ENCODE peak calls at places on chromosomes 7 and 10, in seven cellular contexts. One of them, this sample, is unnamed.

GRCh38 chr7:22356855-22357310 is at the start of gene RAPGEF5:
- DNase-seq in OCI-LY7: peak; percentile 83
- DNase-seq in brain microvascular endothelial cell: no peak
- DNase-seq in A549: no peak
- DNase-seq in mucosa of descending colon: peak; percentile 84
- DNase-seq in heart left ventricle: no peak
- DNase-seq in GM23338: peak; percentile 68
- DNase-seq in this sample: peak; percentile 85

GRCh38 chr7:47690902-47691558 is 109.1 kb upstream of the TNS3 start:
- DNase-seq in OCI-LY7: no peak
- DNase-seq in brain microvascular endothelial cell: peak; percentile 49
- DNase-seq in A549: no peak
- DNase-seq in mucosa of descending colon: no peak
- DNase-seq in heart left ventricle: no peak
- DNase-seq in GM23338: no peak
- DNase-seq in this sample: no peak

GRCh38 chr10:97542169-97543024 is 30.2 kb upstream of the ANKRD2 start:
- DNase-seq in OCI-LY7: no peak
- DNase-seq in brain microvascular endothelial cell: peak; percentile 90
- DNase-seq in A549: peak; percentile 75
- DNase-seq in mucosa of descending colon: peak; percentile 34
- DNase-seq in heart left ventricle: peak; percentile 74
- DNase-seq in GM23338: no peak
- DNase-seq in this sample: peak; percentile 85

GRCh38 chr7:47326220-47326619 is 255.7 kb downstream of the TNS3 start:
- DNase-seq in OCI-LY7: no peak
- DNase-seq in brain microvascular endothelial cell: peak; percentile 79
- DNase-seq in A549: no peak
- DNase-seq in mucosa of descending colon: no peak
- DNase-seq in heart left ventricle: no peak
- DNase-seq in GM23338: peak; percentile 40
- DNase-seq in this sample: peak; percentile 60

GRCh38 chr10:104614245-104614831 is 26.8 kb upstream of the SORCS3 start:
- DNase-seq in OCI-LY7: peak; percentile 20
- DNase-seq in brain microvascular endothelial cell: peak; percentile 38
- DNase-seq in A549: peak; percentile 38
- DNase-seq in mucosa of descending colon: no peak
- DNase-seq in heart left ventricle: no peak
- DNase-seq in GM23338: peak; percentile 71
- DNase-seq in this sample: peak; percentile 87

GRCh38 chr10:21724695-21725371 is 190.8 kb downstream of the MLLT10 start:
- DNase-seq in OCI-LY7: peak; percentile 38
- DNase-seq in brain microvascular endothelial cell: peak; percentile 100
- DNase-seq in A549: peak; percentile 94
- DNase-seq in mucosa of descending colon: peak; percentile 61
- DNase-seq in heart left ventricle: peak; percentile 92
- DNase-seq in GM23338: peak; percentile 52
- DNase-seq in this sample: peak; percentile 45

GRCh38 chr10:123081896-123082295 is 53.9 kb upstream of the HMX3 start:
- DNase-seq in OCI-LY7: no peak
- DNase-seq in brain microvascular endothelial cell: no peak
- DNase-seq in A549: no peak
- DNase-seq in mucosa of descending colon: no peak
- DNase-seq in heart left ventricle: no peak
- DNase-seq in GM23338: no peak
- DNase-seq in this sample: no peak

GRCh38 chr10:86100581-86101061 is 266.0 kb downstream of the GRID1 start:
- DNase-seq in OCI-LY7: peak; percentile 66
- DNase-seq in brain microvascular endothelial cell: no peak
- DNase-seq in A549: peak; percentile 47
- DNase-seq in mucosa of descending colon: no peak
- DNase-seq in heart left ventricle: no peak
- DNase-seq in GM23338: peak; percentile 70
- DNase-seq in this sample: peak; percentile 59

GRCh38 chr10:44991571-44991970 is 9.2 kb upstream of the ZNF22 start:
- DNase-seq in OCI-LY7: no peak
- DNase-seq in brain microvascular endothelial cell: no peak
- DNase-seq in A549: no peak
- DNase-seq in mucosa of descending colon: no peak
- DNase-seq in heart left ventricle: peak; percentile 56
- DNase-seq in GM23338: no peak
- DNase-seq in this sample: peak; percentile 20

GRCh38 chr7:16367115-16367514 is 54.2 kb downstream of the CRPPA start:
- DNase-seq in OCI-LY7: no peak
- DNase-seq in brain microvascular endothelial cell: no peak
- DNase-seq in A549: no peak
- DNase-seq in mucosa of descending colon: no peak
- DNase-seq in heart left ventricle: no peak
- DNase-seq in GM23338: no peak
- DNase-seq in this sample: no peak

GRCh38 chr10:18658301-18658991 is 785 bp upstream of the ARL5B start:
- DNase-seq in OCI-LY7: peak; percentile 27
- DNase-seq in brain microvascular endothelial cell: no peak
- DNase-seq in A549: no peak
- DNase-seq in mucosa of descending colon: peak; percentile 60
- DNase-seq in heart left ventricle: no peak
- DNase-seq in GM23338: no peak
- DNase-seq in this sample: no peak

GRCh38 chr10:30705086-30705624 is 75.6 kb upstream of the LYZL2 start:
- DNase-seq in OCI-LY7: peak; percentile 92
- DNase-seq in brain microvascular endothelial cell: no peak
- DNase-seq in A549: no peak
- DNase-seq in mucosa of descending colon: no peak
- DNase-seq in heart left ventricle: no peak
- DNase-seq in GM23338: no peak
- DNase-seq in this sample: no peak

GRCh38 chr7:5666361-5666760 is 115.1 kb downstream of the RNF216 start:
- DNase-seq in OCI-LY7: no peak
- DNase-seq in brain microvascular endothelial cell: no peak
- DNase-seq in A549: no peak
- DNase-seq in mucosa of descending colon: no peak
- DNase-seq in heart left ventricle: no peak
- DNase-seq in GM23338: no peak
- DNase-seq in this sample: peak; percentile 69

GRCh38 chr10:3533296-3533695 is 251.7 kb downstream of the KLF6 start:
- DNase-seq in OCI-LY7: no peak
- DNase-seq in brain microvascular endothelial cell: no peak
- DNase-seq in A549: no peak
- DNase-seq in mucosa of descending colon: no peak
- DNase-seq in heart left ventricle: no peak
- DNase-seq in GM23338: no peak
- DNase-seq in this sample: no peak

GRCh38 chr10:121077331-121077730 is 226.2 kb downstream of the WDR11 start:
- DNase-seq in OCI-LY7: no peak
- DNase-seq in brain microvascular endothelial cell: no peak
- DNase-seq in A549: no peak
- DNase-seq in mucosa of descending colon: no peak
- DNase-seq in heart left ventricle: no peak
- DNase-seq in GM23338: peak; percentile 8
- DNase-seq in this sample: no peak

GRCh38 chr10:103367379-103367781 is 396 bp upstream of the TAF5 start:
- DNase-seq in OCI-LY7: no peak
- DNase-seq in brain microvascular endothelial cell: no peak
- DNase-seq in A549: no peak
- DNase-seq in mucosa of descending colon: no peak
- DNase-seq in heart left ventricle: no peak
- DNase-seq in GM23338: no peak
- DNase-seq in this sample: no peak

DNA sequence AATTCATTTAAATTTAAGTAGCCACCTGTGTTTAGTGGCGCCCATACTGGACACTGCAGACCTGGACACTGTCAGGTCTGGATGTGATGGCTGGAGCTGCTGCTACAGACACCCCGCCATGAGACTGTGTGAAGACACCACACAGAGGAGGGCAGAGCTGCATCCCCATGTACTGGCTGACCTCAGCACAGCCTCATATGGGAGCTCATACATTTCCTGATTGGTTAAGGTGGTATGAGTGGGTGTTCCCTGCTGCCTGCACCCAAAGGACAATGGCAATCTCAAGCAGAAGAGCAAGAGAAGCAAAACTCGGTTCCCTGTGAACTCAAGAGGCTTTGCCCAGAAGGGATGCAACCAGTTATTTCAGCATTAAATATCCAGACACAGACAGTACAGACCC is 60.0 kb downstream of the DLG5 start:
- DNase-seq in OCI-LY7: no peak
- DNase-seq in brain microvascular endothelial cell: no peak
- DNase-seq in A549: no peak
- DNase-seq in mucosa of descending colon: no peak
- DNase-seq in heart left ventricle: no peak
- DNase-seq in GM23338: no peak
- DNase-seq in this sample: no peak
- H3K4me3 ChIP-seq in OCI-LY7: no peak overlapping the region
- H3K4me3 ChIP-seq in brain microvascular endothelial cell: no peak overlapping the region
- H3K4me3 ChIP-seq in A549: no peak overlapping the region
- H3K4me3 ChIP-seq in mucosa of descending colon: no peak overlapping the region
- H3K4me3 ChIP-seq in heart left ventricle: no peak overlapping the region
- H3K4me3 ChIP-seq in GM23338: no peak overlapping the region
- H3K4me3 ChIP-seq in this sample: no peak overlapping the region

GRCh38 chr7:128831178-128831993 is 1.2 kb downstream of the FLNC start:
- DNase-seq in OCI-LY7: peak; percentile 13
- DNase-seq in brain microvascular endothelial cell: peak; percentile 31
- DNase-seq in A549: no peak
- DNase-seq in mucosa of descending colon: no peak
- DNase-seq in heart left ventricle: peak; percentile 72
- DNase-seq in GM23338: peak; percentile 68
- DNase-seq in this sample: peak; percentile 89
- H3K4me3 ChIP-seq in OCI-LY7: no peak overlapping the region
- H3K4me3 ChIP-seq in brain microvascular endothelial cell: peak overlapping the region; percentile 81
- H3K4me3 ChIP-seq in A549: no peak overlapping the region
- H3K4me3 ChIP-seq in mucosa of descending colon: no peak overlapping the region
- H3K4me3 ChIP-seq in heart left ventricle: peak overlapping the region; percentile 64
- H3K4me3 ChIP-seq in GM23338: peak overlapping the region; percentile 76
- H3K4me3 ChIP-seq in this sample: peak overlapping the region; percentile 80

GRCh38 chr10:26335574-26336093 is 102.5 kb upstream of the APBB1IP start:
- DNase-seq in OCI-LY7: peak; percentile 32
- DNase-seq in brain microvascular endothelial cell: no peak
- DNase-seq in A549: no peak
- DNase-seq in mucosa of descending colon: no peak
- DNase-seq in heart left ventricle: no peak
- DNase-seq in GM23338: no peak
- DNase-seq in this sample: no peak
- H3K4me3 ChIP-seq in OCI-LY7: peak overlapping the region; percentile 54
- H3K4me3 ChIP-seq in brain microvascular endothelial cell: no peak overlapping the region
- H3K4me3 ChIP-seq in A549: no peak overlapping the region
- H3K4me3 ChIP-seq in mucosa of descending colon: no peak overlapping the region
- H3K4me3 ChIP-seq in heart left ventricle: peak overlapping the region; percentile 49
- H3K4me3 ChIP-seq in GM23338: peak overlapping the region; percentile 19
- H3K4me3 ChIP-seq in this sample: no peak overlapping the region

DNA sequence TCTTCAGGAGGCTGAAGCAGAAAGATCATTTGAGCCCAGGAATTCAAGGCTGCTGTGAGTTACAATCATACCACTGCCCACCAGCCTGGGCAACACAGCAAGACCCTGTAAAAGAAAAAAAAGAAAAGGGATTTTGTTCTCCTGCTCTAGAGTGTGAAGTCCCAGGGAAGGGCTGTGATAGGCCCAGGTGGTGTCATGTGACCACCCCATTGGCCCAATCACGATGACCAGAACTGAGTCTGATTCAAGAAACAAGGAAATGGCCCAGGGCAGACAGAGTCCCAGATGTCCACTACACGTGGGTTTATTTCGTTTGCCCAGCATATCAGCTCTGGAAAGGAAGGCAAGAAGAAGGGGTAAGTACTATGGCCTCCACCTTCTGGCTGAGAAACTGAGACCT is 81.3 kb upstream of the CUX1 start:
- DNase-seq in OCI-LY7: peak; percentile 71
- DNase-seq in brain microvascular endothelial cell: no peak
- DNase-seq in A549: peak; percentile 41
- DNase-seq in mucosa of descending colon: no peak
- DNase-seq in heart left ventricle: no peak
- DNase-seq in GM23338: no peak
- DNase-seq in this sample: no peak
- H3K4me3 ChIP-seq in OCI-LY7: peak overlapping the region; percentile 53
- H3K4me3 ChIP-seq in brain microvascular endothelial cell: no peak overlapping the region
- H3K4me3 ChIP-seq in A549: no peak overlapping the region
- H3K4me3 ChIP-seq in mucosa of descending colon: no peak overlapping the region
- H3K4me3 ChIP-seq in heart left ventricle: no peak overlapping the region
- H3K4me3 ChIP-seq in GM23338: no peak overlapping the region
- H3K4me3 ChIP-seq in this sample: no peak overlapping the region

GRCh38 chr7:27188666-27189559 is 3.9 kb upstream of the HOXA11 start:
- DNase-seq in OCI-LY7: no peak
- DNase-seq in brain microvascular endothelial cell: no peak
- DNase-seq in A549: no peak
- DNase-seq in mucosa of descending colon: peak; percentile 81
- DNase-seq in heart left ventricle: no peak
- DNase-seq in GM23338: peak; percentile 71
- DNase-seq in this sample: peak; percentile 82

GRCh38 chr7:27189560-27190283 is 4.7 kb upstream of the HOXA11 start:
- DNase-seq in OCI-LY7: no peak
- DNase-seq in brain microvascular endothelial cell: no peak
- DNase-seq in A549: no peak
- DNase-seq in mucosa of descending colon: peak; percentile 61
- DNase-seq in heart left ventricle: no peak
- DNase-seq in GM23338: no peak
- DNase-seq in this sample: peak; percentile 54

GRCh38 chr7:27187158-27187701 is 2.2 kb upstream of the HOXA11 start:
- DNase-seq in OCI-LY7: no peak
- DNase-seq in brain microvascular endothelial cell: no peak
- DNase-seq in A549: no peak
- DNase-seq in mucosa of descending colon: no peak
- DNase-seq in heart left ventricle: no peak
- DNase-seq in GM23338: no peak
- DNase-seq in this sample: no peak

GRCh38 chr7:27186450-27187157 is 1.6 kb upstream of the HOXA11 start:
- DNase-seq in OCI-LY7: no peak
- DNase-seq in brain microvascular endothelial cell: no peak
- DNase-seq in A549: no peak
- DNase-seq in mucosa of descending colon: peak; percentile 33
- DNase-seq in heart left ventricle: no peak
- DNase-seq in GM23338: no peak
- DNase-seq in this sample: peak; percentile 29

DNA sequence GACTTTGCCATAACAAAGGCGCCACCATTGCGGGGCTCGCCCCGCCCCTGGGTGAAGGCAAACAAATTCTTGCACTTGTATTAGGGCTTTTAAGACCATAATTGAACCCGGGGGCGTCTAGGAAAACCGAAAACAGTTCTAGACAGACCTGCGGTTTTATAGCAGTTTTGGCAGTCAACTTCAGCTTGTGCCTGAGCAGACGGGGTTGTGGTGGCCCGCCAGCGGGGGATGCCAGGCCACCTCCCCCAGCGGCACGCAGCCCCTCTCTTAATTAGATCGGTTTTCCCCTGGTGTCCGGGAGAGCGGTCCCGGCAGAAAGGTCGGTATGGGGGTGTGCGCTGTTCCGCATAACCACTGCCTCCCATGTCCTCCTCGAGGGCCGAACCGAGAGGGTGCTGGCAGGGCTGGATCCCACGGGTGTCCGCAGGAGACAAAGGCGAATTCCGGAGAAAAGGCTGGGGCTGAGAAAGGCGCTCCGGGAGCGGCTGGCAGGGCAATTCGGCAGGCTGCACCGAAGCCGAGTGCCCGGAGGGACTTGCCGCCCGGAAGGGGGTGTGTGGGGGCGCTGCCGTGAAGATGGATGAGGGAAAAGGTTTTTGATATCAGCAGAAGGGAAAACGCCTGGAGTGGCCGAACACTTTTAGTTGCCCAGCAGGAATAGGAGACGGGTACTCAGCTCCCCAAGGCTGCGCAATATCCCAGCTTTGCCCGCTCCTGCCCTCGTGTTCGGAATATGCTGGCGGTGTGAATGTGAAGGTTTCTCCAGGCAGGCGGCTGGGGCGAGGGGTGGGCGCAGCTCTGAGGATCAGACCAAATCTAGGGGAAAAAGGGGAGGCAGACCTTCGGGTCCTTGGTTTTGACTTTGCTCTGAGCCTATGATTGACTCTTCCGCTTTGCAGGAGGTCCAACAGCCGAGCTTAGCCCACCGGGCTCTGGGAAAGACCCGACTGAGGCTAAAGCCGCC is 3.0 kb upstream of the HOXA11 start:
- DNase-seq in OCI-LY7: no peak
- DNase-seq in brain microvascular endothelial cell: no peak
- DNase-seq in A549: no peak
- DNase-seq in mucosa of descending colon: peak; percentile 68
- DNase-seq in heart left ventricle: no peak
- DNase-seq in GM23338: peak; percentile 72
- DNase-seq in this sample: peak; percentile 81
- H3K4me3 ChIP-seq in OCI-LY7: no peak overlapping the region
- H3K4me3 ChIP-seq in brain microvascular endothelial cell: no peak overlapping the region
- H3K4me3 ChIP-seq in A549: no peak overlapping the region
- H3K4me3 ChIP-seq in mucosa of descending colon: peak overlapping the region; percentile 13
- H3K4me3 ChIP-seq in heart left ventricle: peak overlapping the region; percentile 44
- H3K4me3 ChIP-seq in GM23338: peak overlapping the region; percentile 48
- H3K4me3 ChIP-seq in this sample: peak overlapping the region; percentile 66

This sample was measured in endodermal cell.